ENCODE peak calls at places on chromosomes 13 and 19, in five cellular contexts. One of them, this sample, is unnamed.

GRCh38 chr13:97408938-97409337 is 25.0 kb upstream of the RAP2A start:
- DNase-seq in AG10803: no peak
- DNase-seq in LHCN-M2: no peak
- DNase-seq in KBM-7: no peak
- DNase-seq in cardiac fibroblast: no peak
- DNase-seq in this sample: no peak

GRCh38 chr19:53991224-53992113 is at the start of gene CACNG6:
- DNase-seq in cardiac fibroblast: peak; percentile 61
- DNase-seq in LHCN-M2: peak; percentile 41
- DNase-seq in AG10803: no peak
- DNase-seq in KBM-7: no peak
- DNase-seq in this sample: peak; percentile 48

GRCh38 chr13:48588120-48588519 is 55.2 kb upstream of the RCBTB2 start:
- DNase-seq in LHCN-M2: no peak
- DNase-seq in KBM-7: no peak
- DNase-seq in cardiac fibroblast: no peak
- DNase-seq in AG10803: no peak
- DNase-seq in this sample: no peak

GRCh38 chr13:110446570-110446880 is 115.0 kb downstream of the RAB20 start:
- DNase-seq in KBM-7: no peak
- DNase-seq in AG10803: no peak
- DNase-seq in LHCN-M2: no peak
- DNase-seq in cardiac fibroblast: no peak
- DNase-seq in this sample: no peak

GRCh38 chr13:95536629-95537241 is 15.8 kb upstream of the CLDN10 start:
- DNase-seq in AG10803: peak; percentile 34
- DNase-seq in cardiac fibroblast: peak; percentile 59
- DNase-seq in LHCN-M2: peak; percentile 65
- DNase-seq in KBM-7: peak; percentile 47
- DNase-seq in this sample: peak; percentile 35

GRCh38 chr19:35673121-35673804 is 6.9 kb downstream of the UPK1A start:
- DNase-seq in LHCN-M2: peak; percentile 46
- DNase-seq in cardiac fibroblast: peak; percentile 58
- DNase-seq in AG10803: peak; percentile 47
- DNase-seq in KBM-7: no peak
- DNase-seq in this sample: peak; percentile 88

GRCh38 chr13:78603240-78603947 is at the start of gene POU4F1:
- DNase-seq in LHCN-M2: peak; percentile 68
- DNase-seq in cardiac fibroblast: no peak
- DNase-seq in KBM-7: peak; percentile 75
- DNase-seq in AG10803: no peak
- DNase-seq in this sample: no peak

GRCh38 chr13:73481877-73482445 is 423.2 kb downstream of the KLF5 start:
- DNase-seq in cardiac fibroblast: no peak
- DNase-seq in AG10803: peak; percentile 1
- DNase-seq in KBM-7: no peak
- DNase-seq in LHCN-M2: no peak
- DNase-seq in this sample: no peak

GRCh38 chr19:37778613-37779138 is 710 bp downstream of the ZNF573 start:
- DNase-seq in LHCN-M2: peak; percentile 41
- DNase-seq in AG10803: peak; percentile 13
- DNase-seq in cardiac fibroblast: peak; percentile 26
- DNase-seq in KBM-7: peak; percentile 68
- DNase-seq in this sample: peak; percentile 36

GRCh38 chr19:35351441-35352176 is 3.9 kb downstream of the FFAR1 start:
- DNase-seq in LHCN-M2: no peak
- DNase-seq in KBM-7: no peak
- DNase-seq in AG10803: no peak
- DNase-seq in cardiac fibroblast: no peak
- DNase-seq in this sample: no peak

GRCh38 chr13:73715114-73715909 is 418.9 kb downstream of the KLF12 start:
- DNase-seq in LHCN-M2: no peak
- DNase-seq in cardiac fibroblast: no peak
- DNase-seq in AG10803: no peak
- DNase-seq in KBM-7: no peak
- DNase-seq in this sample: no peak

GRCh38 chr13:40916207-40916998 is 102.7 kb downstream of the ELF1 start:
- DNase-seq in AG10803: peak; percentile 46
- DNase-seq in cardiac fibroblast: no peak
- DNase-seq in KBM-7: no peak
- DNase-seq in LHCN-M2: no peak
- DNase-seq in this sample: no peak

GRCh38 chr19:15737722-15738121 is at the start of gene OR10H3:
- DNase-seq in KBM-7: no peak
- DNase-seq in AG10803: no peak
- DNase-seq in cardiac fibroblast: no peak
- DNase-seq in LHCN-M2: no peak
- DNase-seq in this sample: no peak

GRCh38 chr19:45402469-45403070 is 2.3 kb downstream of the PPP1R13L start:
- DNase-seq in cardiac fibroblast: peak; percentile 36
- DNase-seq in AG10803: peak; percentile 44
- DNase-seq in LHCN-M2: no peak
- DNase-seq in KBM-7: peak; percentile 75
- DNase-seq in this sample: peak; percentile 75

GRCh38 chr13:94660695-94661324 is 51.5 kb downstream of the SOX21 start:
- DNase-seq in cardiac fibroblast: peak; percentile 35
- DNase-seq in KBM-7: peak; percentile 14
- DNase-seq in AG10803: peak; percentile 26
- DNase-seq in LHCN-M2: peak; percentile 14
- DNase-seq in this sample: peak; percentile 42

GRCh38 chr19:3548594-3548993 is 8.8 kb downstream of the MFSD12 start:
- DNase-seq in LHCN-M2: no peak
- DNase-seq in cardiac fibroblast: no peak
- DNase-seq in AG10803: no peak
- DNase-seq in KBM-7: no peak
- DNase-seq in this sample: no peak

GRCh38 chr19:459724-460511 is 915 bp downstream of the SHC2 start:
- DNase-seq in LHCN-M2: peak; percentile 29
- DNase-seq in cardiac fibroblast: peak; percentile 20
- DNase-seq in KBM-7: no peak
- DNase-seq in AG10803: peak; percentile 8
- DNase-seq in this sample: peak; percentile 71

GRCh38 chr19:55227241-55228014 is 1.1 kb downstream of the TMEM86B start:
- DNase-seq in KBM-7: no peak
- DNase-seq in AG10803: no peak
- DNase-seq in LHCN-M2: no peak
- DNase-seq in cardiac fibroblast: no peak
- DNase-seq in this sample: no peak

GRCh38 chr13:109150691-109151090 is 521.3 kb downstream of the MYO16 start:
- DNase-seq in KBM-7: no peak
- DNase-seq in cardiac fibroblast: no peak
- DNase-seq in LHCN-M2: no peak
- DNase-seq in AG10803: no peak
- DNase-seq in this sample: no peak

GRCh38 chr19:1000095-1000494 is at the start of gene GRIN3B:
- DNase-seq in KBM-7: peak; percentile 78
- DNase-seq in cardiac fibroblast: peak; percentile 58
- DNase-seq in LHCN-M2: peak; percentile 36
- DNase-seq in AG10803: peak; percentile 44
- DNase-seq in this sample: peak; percentile 88

This sample was measured in GM03348.